ENCODE peak calls at places on chromosomes 5 and 9, in four cellular contexts. U is IMR-90, G is H9, T is H1. J is an unnamed sample.

GRCh38 chr5:57302164-57302563 is 128.3 kb downstream of the GPBP1 start:
- DNase-seq in U (peak), G (no peak), T (no peak), J (peak)

GRCh38 chr5:66828551-66829421 is 232.6 kb downstream of the MAST4 start:
- DNase-seq in U (peak), T (no peak), G (peak), J (peak)

GRCh38 chr5:149829954-149830353 is 99.8 kb downstream of the PPARGC1B start:
- DNase-seq in U (no peak), G (no peak), T (no peak), J (peak)

GRCh38 chr5:107455111-107455544 is 215.6 kb downstream of the EFNA5 start:
- DNase-seq in T (no peak), U (peak), G (no peak), J (peak)

GRCh38 chr9:110671849-110672248 is 3.3 kb downstream of the MUSK start:
- DNase-seq in U (no peak), G (no peak), T (no peak), J (no peak)

GRCh38 chr5:157215826-157216167 is 35.2 kb downstream of the ITK start:
- DNase-seq in T (no peak), G (no peak), U (no peak), J (peak)

GRCh38 chr5:72210913-72211670 is 103.8 kb downstream of the MAP1B start:
- DNase-seq in T (no peak), G (no peak), U (peak), J (no peak)

GRCh38 chr5:132898094-132898493 is 24.6 kb downstream of the LEAP2 start:
- DNase-seq in G (no peak), U (no peak), T (no peak), J (no peak)

GRCh38 chr5:54905942-54906537 is 79.4 kb downstream of the ESM1 start:
- DNase-seq in U (peak), G (peak), T (no peak), J (peak)

GRCh38 chr5:142717582-142718215 is 31.8 kb upstream of the FGF1 start:
- DNase-seq in U (peak), T (no peak), G (peak), J (peak)

GRCh38 chr5:9466677-9467076 is 79.2 kb downstream of the SEMA5A start:
- DNase-seq in U (no peak), G (no peak), T (no peak), J (no peak)

GRCh38 chr5:17317499-17317898 is 100.1 kb downstream of the BASP1 start:
- DNase-seq in T (no peak), U (no peak), G (no peak), J (no peak)

GRCh38 chr9:84239341-84239740 is 101.2 kb downstream of the SLC28A3 start:
- DNase-seq in T (no peak), G (no peak), U (peak), J (no peak)

GRCh38 chr5:158174918-158175663 is 316.1 kb upstream of the CLINT1 start:
- DNase-seq in G (peak), U (peak), T (peak), J (peak)

GRCh38 chr5:139027150-139027549 is 152.0 kb upstream of the LRRTM2 start:
- DNase-seq in U (no peak), G (no peak), T (no peak), J (no peak)

GRCh38 chr5:82330506-82330905 is 52.4 kb upstream of the RPS23 start:
- DNase-seq in U (no peak), T (no peak), G (no peak), J (no peak)

GRCh38 chr5:164362021-164362420 is 856.6 kb downstream of the MAT2B start:
- DNase-seq in T (no peak), U (no peak), G (no peak), J (no peak)

GRCh38 chr5:110267714-110268113 is 458.8 kb downstream of the TMEM232 start:
- DNase-seq in U (no peak), T (no peak), G (no peak), J (no peak)

GRCh38 chr9:81613002-81613750 is 76.2 kb downstream of the TLE1 start:
- DNase-seq in T (no peak), U (peak), G (no peak), J (no peak)

GRCh38 chr5:17190242-17190778 is 27.1 kb upstream of the BASP1 start:
- DNase-seq in U (peak), G (no peak), T (no peak), J (peak)

GRCh38 chr5:117103703-117104102 is 529.1 kb upstream of the SEMA6A start:
- DNase-seq in T (no peak), G (no peak), U (no peak), J (no peak)

GRCh38 chr5:56405536-56405935 is 172.4 kb upstream of the ANKRD55 start:
- DNase-seq in G (no peak), T (no peak), U (no peak), J (no peak)

GRCh38 chr5:127608077-127608660 is 40.7 kb upstream of the CTXN3 start:
- DNase-seq in G (no peak), U (no peak), T (no peak), J (no peak)

GRCh38 chr9:78613006-78613405 is 316.1 kb downstream of the PSAT1 start:
- DNase-seq in G (no peak), T (no peak), U (no peak), J (no peak)

GRCh38 chr5:149406203-149406978 is 27.3 kb upstream of the IL17B start:
- DNase-seq in U (peak), T (no peak), G (peak), J (no peak)

GRCh38 chr9:116349684-116350083 is 196.1 kb downstream of the PAPPA start:
- DNase-seq in T (no peak), U (no peak), G (no peak), J (no peak)

GRCh38 chr5:57311921-57312320 is 138.1 kb downstream of the GPBP1 start:
- DNase-seq in T (no peak), G (no peak), U (no peak), J (no peak)

GRCh38 chr5:117590944-117591343 is 1016.3 kb upstream of the SEMA6A start:
- DNase-seq in G (no peak), U (peak), T (no peak), J (peak)

GRCh38 chr5:18325431-18325830 is 691.2 kb downstream of the TAF11L14 start:
- DNase-seq in T (no peak), U (no peak), G (no peak), J (no peak)
- H3K56ac ChIP-seq in T (no peak), U (no peak), G (no peak), J (no peak)

DNA sequence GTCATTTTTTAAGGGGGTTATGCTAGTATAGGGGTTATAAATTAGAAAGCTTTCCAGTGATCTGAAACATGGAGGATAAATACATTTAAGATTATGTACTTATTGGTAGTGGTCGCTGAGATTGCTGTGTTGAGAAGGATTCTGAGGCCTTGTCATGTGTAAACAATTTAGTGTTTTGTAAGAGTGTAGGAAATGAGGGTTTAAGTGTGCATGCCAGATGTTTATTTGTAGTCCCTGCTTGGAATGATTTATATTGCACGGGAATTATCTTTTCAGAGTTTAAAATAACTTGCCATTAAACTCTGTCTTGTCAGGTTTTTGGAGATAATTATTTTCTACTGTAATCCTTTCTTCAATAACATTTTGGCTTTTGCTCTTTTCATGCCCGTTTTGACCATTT is 19.4 kb downstream of the ZNF618 start:
- DNase-seq in G (no peak), T (no peak), U (peak), J (no peak)
- H3K56ac ChIP-seq in G (no peak), T (no peak), U (no peak), J (no peak)

GRCh38 chr5:163305655-163306054 is 131.7 kb upstream of the CCNG1 start:
- DNase-seq in T (no peak), U (no peak), G (no peak), J (no peak)
- H3K56ac ChIP-seq in T (no peak), U (no peak), G (no peak), J (no peak)

GRCh38 chr9:76676857-76677256 is 87.4 kb upstream of the PCA3 start:
- DNase-seq in G (no peak), T (no peak), U (no peak), J (no peak)
- H3K56ac ChIP-seq in G (no peak), T (no peak), U (no peak), J (no peak)

GRCh38 chr5:140117523-140117922 is 3.6 kb downstream of the PURA start:
- DNase-seq in G (no peak), T (no peak), U (no peak), J (no peak)
- H3K56ac ChIP-seq in G (no peak), T (no peak), U (no peak), J (no peak)

DNA sequence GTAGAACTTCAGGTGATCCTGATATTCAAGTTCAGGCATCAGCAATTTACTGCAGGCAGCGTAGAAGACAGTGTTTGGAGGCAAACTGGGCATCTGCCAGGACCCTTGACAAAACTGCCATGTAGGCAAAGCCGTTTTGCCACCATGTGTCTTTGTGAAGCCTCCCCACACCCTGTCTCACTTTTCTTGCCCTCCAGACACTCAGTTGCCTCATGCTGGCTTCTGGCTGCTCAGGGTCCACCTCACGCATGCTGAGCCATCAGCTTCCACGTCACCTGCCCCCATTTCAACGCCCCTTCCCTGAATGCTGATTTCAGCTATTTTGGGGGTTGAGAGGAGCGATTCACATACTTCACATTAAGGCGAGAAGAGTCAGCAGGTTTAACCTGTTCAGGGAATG is 165.2 kb upstream of the KLF9 start:
- DNase-seq in U (no peak), T (no peak), G (no peak), J (peak)
- H3K56ac ChIP-seq in U (no peak), T (no peak), G (no peak), J (peak)

GRCh38 chr5:45680950-45681349 is 15.2 kb downstream of the HCN1 start:
- DNase-seq in G (no peak), T (no peak), U (no peak), J (peak)
- H3K56ac ChIP-seq in G (no peak), T (no peak), U (no peak), J (no peak)

DNA sequence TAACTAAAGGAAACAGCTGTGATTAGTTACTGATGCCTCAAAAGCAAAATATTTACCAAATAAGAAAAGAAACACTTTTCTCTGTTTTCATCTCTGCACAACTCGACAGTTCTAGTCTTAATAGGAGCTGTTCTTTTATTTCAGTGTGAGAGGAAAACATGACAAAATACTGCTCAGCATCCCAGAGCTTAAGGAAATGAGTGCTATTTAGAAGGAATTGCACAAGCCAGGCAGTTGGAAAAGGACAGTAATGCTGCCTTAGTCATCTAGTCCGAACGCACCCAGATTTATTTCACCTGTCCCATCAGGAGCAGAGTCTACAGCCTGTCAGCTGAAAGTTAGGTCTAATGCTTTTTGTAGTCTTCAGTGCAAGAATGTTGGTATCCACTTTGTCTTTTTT is 12.3 kb downstream of the ZCCHC9 start:
- DNase-seq in U (peak), G (no peak), T (no peak), J (no peak)
- H3K56ac ChIP-seq in U (no peak), G (no peak), T (no peak), J (no peak)

DNA sequence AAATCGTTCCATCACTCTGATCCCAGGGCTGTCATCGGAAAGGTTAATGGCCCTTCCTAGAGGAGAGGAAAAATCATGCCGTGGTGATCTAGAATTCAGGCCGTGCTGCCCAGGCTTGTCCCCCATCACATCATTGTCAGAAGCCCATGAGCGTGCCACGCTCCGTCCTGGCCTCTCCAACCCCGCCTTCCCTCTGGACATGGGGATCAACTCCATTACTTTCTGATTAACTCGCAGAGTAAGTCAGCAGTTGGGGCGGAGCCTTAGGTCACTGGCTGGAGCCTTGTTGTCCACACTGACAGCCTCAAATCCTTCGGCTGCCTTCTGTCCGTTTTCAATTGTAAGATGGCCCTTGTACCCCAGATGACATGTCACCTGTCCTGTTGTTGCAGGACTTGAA is 75.0 kb downstream of the MVB12B start:
- DNase-seq in T (no peak), U (no peak), G (no peak), J (no peak)
- H3K56ac ChIP-seq in T (no peak), U (no peak), G (no peak), J (no peak)

DNA sequence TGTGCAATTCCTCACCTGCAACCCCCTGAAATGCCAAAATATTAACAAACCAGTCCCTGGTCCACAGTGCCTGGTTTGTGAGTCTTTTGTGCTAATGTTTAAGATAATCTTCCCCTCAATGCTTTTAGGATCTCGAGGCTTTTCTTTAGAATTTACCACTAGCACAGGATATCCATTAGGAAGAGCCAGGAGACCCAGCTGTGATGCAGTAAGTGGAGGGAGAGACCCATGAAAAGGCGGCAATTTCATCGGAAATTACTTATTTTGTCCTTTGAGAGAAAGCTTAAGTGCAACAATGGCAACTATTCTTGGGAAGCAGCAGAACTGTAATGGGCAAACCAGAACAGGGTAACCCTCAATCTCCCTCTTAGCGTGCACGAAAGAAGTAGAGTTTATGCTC is 36.7 kb downstream of the PWWP2A start:
- DNase-seq in G (no peak), U (no peak), T (no peak), J (no peak)
- H3K56ac ChIP-seq in G (no peak), U (peak), T (no peak), J (no peak)

J was measured in mesendoderm.